ENCODE peak calls at places on chromosomes 11 and 22, in five cellular contexts. One of them, this sample, is unnamed.

GRCh38 chr11:106875013-106875412 is 143.3 kb downstream of the GUCY1A2 start:
- DNase-seq in Kasumi-1: no peak
- DNase-seq in activated CD4-positive, CD25-positive, alpha-beta regulatory T cell: no peak
- DNase-seq in hypothalamus: no peak
- DNase-seq in stimulated activated CD4-positive, alpha-beta T cell treated with anti-CD3 and anti-CD28 coated beads, TNF-alpha, amount 100 ng/mL, for 1 hour: no peak
- DNase-seq in this sample: no peak

GRCh38 chr11:17692006-17692405 is 27.4 kb upstream of the MYOD1 start:
- DNase-seq in Kasumi-1: no peak
- DNase-seq in activated CD4-positive, CD25-positive, alpha-beta regulatory T cell: no peak
- DNase-seq in hypothalamus: no peak
- DNase-seq in stimulated activated CD4-positive, alpha-beta T cell treated with anti-CD3 and anti-CD28 coated beads, TNF-alpha, amount 100 ng/mL, for 1 hour: no peak
- DNase-seq in this sample: no peak

GRCh38 chr11:14480716-14481115 is 18.9 kb downstream of the COPB1 start:
- DNase-seq in Kasumi-1: no peak
- DNase-seq in activated CD4-positive, CD25-positive, alpha-beta regulatory T cell: no peak
- DNase-seq in hypothalamus: no peak
- DNase-seq in stimulated activated CD4-positive, alpha-beta T cell treated with anti-CD3 and anti-CD28 coated beads, TNF-alpha, amount 100 ng/mL, for 1 hour: no peak
- DNase-seq in this sample: no peak

GRCh38 chr11:2091786-2092463 is 47.3 kb downstream of the IGF2 start:
- DNase-seq in Kasumi-1: no peak
- DNase-seq in activated CD4-positive, CD25-positive, alpha-beta regulatory T cell: no peak
- DNase-seq in hypothalamus: no peak
- DNase-seq in stimulated activated CD4-positive, alpha-beta T cell treated with anti-CD3 and anti-CD28 coated beads, TNF-alpha, amount 100 ng/mL, for 1 hour: no peak
- DNase-seq in this sample: no peak

GRCh38 chr11:71301858-71302533 is 49.6 kb upstream of the SHANK2 start:
- DNase-seq in Kasumi-1: no peak
- DNase-seq in activated CD4-positive, CD25-positive, alpha-beta regulatory T cell: no peak
- DNase-seq in hypothalamus: no peak
- DNase-seq in stimulated activated CD4-positive, alpha-beta T cell treated with anti-CD3 and anti-CD28 coated beads, TNF-alpha, amount 100 ng/mL, for 1 hour: no peak
- DNase-seq in this sample: no peak

GRCh38 chr11:17439316-17439782 is 37.3 kb downstream of the ABCC8 start:
- DNase-seq in Kasumi-1: no peak
- DNase-seq in activated CD4-positive, CD25-positive, alpha-beta regulatory T cell: no peak
- DNase-seq in hypothalamus: no peak
- DNase-seq in stimulated activated CD4-positive, alpha-beta T cell treated with anti-CD3 and anti-CD28 coated beads, TNF-alpha, amount 100 ng/mL, for 1 hour: no peak
- DNase-seq in this sample: no peak

GRCh38 chr11:68545796-68546195 is 85.2 kb downstream of the PPP6R3 start:
- DNase-seq in Kasumi-1: no peak
- DNase-seq in activated CD4-positive, CD25-positive, alpha-beta regulatory T cell: no peak
- DNase-seq in hypothalamus: no peak
- DNase-seq in stimulated activated CD4-positive, alpha-beta T cell treated with anti-CD3 and anti-CD28 coated beads, TNF-alpha, amount 100 ng/mL, for 1 hour: no peak
- DNase-seq in this sample: no peak

GRCh38 chr11:15826826-15827225 is 529.5 kb downstream of the SOX6 start:
- DNase-seq in Kasumi-1: no peak
- DNase-seq in activated CD4-positive, CD25-positive, alpha-beta regulatory T cell: no peak
- DNase-seq in hypothalamus: peak; percentile 20
- DNase-seq in stimulated activated CD4-positive, alpha-beta T cell treated with anti-CD3 and anti-CD28 coated beads, TNF-alpha, amount 100 ng/mL, for 1 hour: no peak
- DNase-seq in this sample: peak; percentile 70

GRCh38 chr22:42434283-42434682 is 2.1 kb upstream of the NFAM1 start:
- DNase-seq in Kasumi-1: peak; percentile 46
- DNase-seq in activated CD4-positive, CD25-positive, alpha-beta regulatory T cell: no peak
- DNase-seq in hypothalamus: peak; percentile 16
- DNase-seq in stimulated activated CD4-positive, alpha-beta T cell treated with anti-CD3 and anti-CD28 coated beads, TNF-alpha, amount 100 ng/mL, for 1 hour: no peak
- DNase-seq in this sample: no peak

GRCh38 chr11:34380696-34381095 is 22.9 kb upstream of the ABTB2 start:
- DNase-seq in Kasumi-1: no peak
- DNase-seq in activated CD4-positive, CD25-positive, alpha-beta regulatory T cell: no peak
- DNase-seq in hypothalamus: no peak
- DNase-seq in stimulated activated CD4-positive, alpha-beta T cell treated with anti-CD3 and anti-CD28 coated beads, TNF-alpha, amount 100 ng/mL, for 1 hour: no peak
- DNase-seq in this sample: no peak

GRCh38 chr11:2096001-2096918 is 42.9 kb downstream of the IGF2 start:
- DNase-seq in Kasumi-1: no peak
- DNase-seq in activated CD4-positive, CD25-positive, alpha-beta regulatory T cell: no peak
- DNase-seq in hypothalamus: no peak
- DNase-seq in stimulated activated CD4-positive, alpha-beta T cell treated with anti-CD3 and anti-CD28 coated beads, TNF-alpha, amount 100 ng/mL, for 1 hour: no peak
- DNase-seq in this sample: no peak

GRCh38 chr22:29385748-29386147 is 2.6 kb downstream of the AP1B1 start:
- DNase-seq in Kasumi-1: peak; percentile 50
- DNase-seq in activated CD4-positive, CD25-positive, alpha-beta regulatory T cell: no peak
- DNase-seq in hypothalamus: no peak
- DNase-seq in stimulated activated CD4-positive, alpha-beta T cell treated with anti-CD3 and anti-CD28 coated beads, TNF-alpha, amount 100 ng/mL, for 1 hour: no peak
- DNase-seq in this sample: no peak

GRCh38 chr11:61480936-61481335 is 27.6 kb upstream of the LRRC10B start:
- DNase-seq in Kasumi-1: no peak
- DNase-seq in activated CD4-positive, CD25-positive, alpha-beta regulatory T cell: no peak
- DNase-seq in hypothalamus: no peak
- DNase-seq in stimulated activated CD4-positive, alpha-beta T cell treated with anti-CD3 and anti-CD28 coated beads, TNF-alpha, amount 100 ng/mL, for 1 hour: no peak
- DNase-seq in this sample: peak; percentile 50

GRCh38 chr22:46947516-46948260 is 185.2 kb downstream of the TBC1D22A start:
- DNase-seq in Kasumi-1: no peak
- DNase-seq in activated CD4-positive, CD25-positive, alpha-beta regulatory T cell: no peak
- DNase-seq in hypothalamus: no peak
- DNase-seq in stimulated activated CD4-positive, alpha-beta T cell treated with anti-CD3 and anti-CD28 coated beads, TNF-alpha, amount 100 ng/mL, for 1 hour: no peak
- DNase-seq in this sample: no peak

GRCh38 chr11:41289408-41289807 is 170.0 kb downstream of the LRRC4C start:
- DNase-seq in Kasumi-1: no peak
- DNase-seq in activated CD4-positive, CD25-positive, alpha-beta regulatory T cell: no peak
- DNase-seq in hypothalamus: no peak
- DNase-seq in stimulated activated CD4-positive, alpha-beta T cell treated with anti-CD3 and anti-CD28 coated beads, TNF-alpha, amount 100 ng/mL, for 1 hour: no peak
- DNase-seq in this sample: no peak

GRCh38 chr22:19976671-19977070 is 35.1 kb upstream of the TXNRD2 start:
- DNase-seq in Kasumi-1: no peak
- DNase-seq in activated CD4-positive, CD25-positive, alpha-beta regulatory T cell: no peak
- DNase-seq in hypothalamus: no peak
- DNase-seq in stimulated activated CD4-positive, alpha-beta T cell treated with anti-CD3 and anti-CD28 coated beads, TNF-alpha, amount 100 ng/mL, for 1 hour: no peak
- DNase-seq in this sample: no peak

GRCh38 chr11:64006468-64006867 is 20.2 kb downstream of the OTUB1 start:
- DNase-seq in Kasumi-1: no peak
- DNase-seq in activated CD4-positive, CD25-positive, alpha-beta regulatory T cell: no peak
- DNase-seq in hypothalamus: no peak
- DNase-seq in stimulated activated CD4-positive, alpha-beta T cell treated with anti-CD3 and anti-CD28 coated beads, TNF-alpha, amount 100 ng/mL, for 1 hour: no peak
- DNase-seq in this sample: no peak

GRCh38 chr22:43811777-43812148 is 342 bp downstream of the EFCAB6 start:
- DNase-seq in Kasumi-1: no peak
- DNase-seq in activated CD4-positive, CD25-positive, alpha-beta regulatory T cell: no peak
- DNase-seq in hypothalamus: no peak
- DNase-seq in stimulated activated CD4-positive, alpha-beta T cell treated with anti-CD3 and anti-CD28 coated beads, TNF-alpha, amount 100 ng/mL, for 1 hour: no peak
- DNase-seq in this sample: no peak

GRCh38 chr22:36546092-36546804 is 17.3 kb upstream of the EIF3D start:
- DNase-seq in Kasumi-1: peak; percentile 72
- DNase-seq in activated CD4-positive, CD25-positive, alpha-beta regulatory T cell: no peak
- DNase-seq in hypothalamus: peak; percentile 10
- DNase-seq in stimulated activated CD4-positive, alpha-beta T cell treated with anti-CD3 and anti-CD28 coated beads, TNF-alpha, amount 100 ng/mL, for 1 hour: no peak
- DNase-seq in this sample: peak; percentile 27

GRCh38 chr11:129312741-129313587 is 62.7 kb upstream of the BARX2 start:
- DNase-seq in Kasumi-1: no peak
- DNase-seq in activated CD4-positive, CD25-positive, alpha-beta regulatory T cell: no peak
- DNase-seq in hypothalamus: no peak
- DNase-seq in stimulated activated CD4-positive, alpha-beta T cell treated with anti-CD3 and anti-CD28 coated beads, TNF-alpha, amount 100 ng/mL, for 1 hour: no peak
- DNase-seq in this sample: no peak

GRCh38 chr22:37930270-37930951 is 23.0 kb downstream of the C22orf23 start:
- DNase-seq in Kasumi-1: no peak
- DNase-seq in activated CD4-positive, CD25-positive, alpha-beta regulatory T cell: no peak
- DNase-seq in hypothalamus: no peak
- DNase-seq in stimulated activated CD4-positive, alpha-beta T cell treated with anti-CD3 and anti-CD28 coated beads, TNF-alpha, amount 100 ng/mL, for 1 hour: no peak
- DNase-seq in this sample: no peak

GRCh38 chr22:46163498-46163897 is 13.2 kb downstream of the PPARA start:
- DNase-seq in Kasumi-1: no peak
- DNase-seq in activated CD4-positive, CD25-positive, alpha-beta regulatory T cell: no peak
- DNase-seq in hypothalamus: no peak
- DNase-seq in stimulated activated CD4-positive, alpha-beta T cell treated with anti-CD3 and anti-CD28 coated beads, TNF-alpha, amount 100 ng/mL, for 1 hour: no peak
- DNase-seq in this sample: no peak

GRCh38 chr22:34055525-34056200 is 135.4 kb upstream of the LARGE1 start:
- DNase-seq in Kasumi-1: no peak
- DNase-seq in activated CD4-positive, CD25-positive, alpha-beta regulatory T cell: no peak
- DNase-seq in hypothalamus: no peak
- DNase-seq in stimulated activated CD4-positive, alpha-beta T cell treated with anti-CD3 and anti-CD28 coated beads, TNF-alpha, amount 100 ng/mL, for 1 hour: no peak
- DNase-seq in this sample: peak; percentile 12

GRCh38 chr11:112440518-112440917 is 179.9 kb upstream of the PLET1 start:
- DNase-seq in Kasumi-1: no peak
- DNase-seq in activated CD4-positive, CD25-positive, alpha-beta regulatory T cell: no peak
- DNase-seq in hypothalamus: no peak
- DNase-seq in stimulated activated CD4-positive, alpha-beta T cell treated with anti-CD3 and anti-CD28 coated beads, TNF-alpha, amount 100 ng/mL, for 1 hour: no peak
- DNase-seq in this sample: no peak

This sample was measured in progenitor cell of endocrine pancreas.